ENCODE peak calls at places on chromosomes 13 and 19, in four cellular contexts. F is fibroblast of lung, I is GM23338, J is BJ. A is an unnamed sample.

GRCh38 chr19:7928334-7928706 is 2.4 kb upstream of the CTXN1 start:
- DNase-seq in F (no peak), I (no peak), J (no peak), A (no peak)

GRCh38 chr13:40343550-40344269 is 322.7 kb downstream of the FOXO1 start:
- DNase-seq in F (peak; percentile 23), I (no peak), J (no peak), A (no peak)

GRCh38 chr13:99278843-99279242 is 20.7 kb upstream of the GPR18 start:
- DNase-seq in F (no peak), I (no peak), J (no peak), A (no peak)

GRCh38 chr13:59229401-59229800 is 934.3 kb downstream of the DIAPH3 start:
- DNase-seq in F (no peak), I (no peak), J (no peak), A (no peak)

GRCh38 chr19:36488118-36488815 is 1.1 kb downstream of the ZNF566 start:
- DNase-seq in F (peak; percentile 27), I (no peak), J (no peak), A (no peak)

GRCh38 chr19:1106841-1107654 is 3.3 kb downstream of the GPX4 start:
- DNase-seq in F (peak; percentile 51), I (peak; percentile 62), J (no peak), A (peak; percentile 65)

GRCh38 chr19:944171-944567 is 18.3 kb downstream of the ARID3A start:
- DNase-seq in F (no peak), I (no peak), J (no peak), A (peak; percentile 89)

GRCh38 chr13:89923731-89924130 is 1423.8 kb upstream of the MIR17HG start:
- DNase-seq in F (peak; percentile 81), I (no peak), J (no peak), A (peak; percentile 21)

GRCh38 chr13:86020350-86021002 is 221.3 kb upstream of the SLITRK6 start:
- DNase-seq in F (peak; percentile 99), I (no peak), J (no peak), A (peak; percentile 87)

GRCh38 chr13:99312493-99312883 is 5.3 kb upstream of the GPR183 start:
- DNase-seq in F (peak; percentile 61), I (no peak), J (peak; percentile 60), A (peak; percentile 72)

GRCh38 chr19:13765395-13766094 is 1.2 kb downstream of the MRI1 start:
- DNase-seq in F (no peak), I (peak; percentile 52), J (no peak), A (no peak)

DNA sequence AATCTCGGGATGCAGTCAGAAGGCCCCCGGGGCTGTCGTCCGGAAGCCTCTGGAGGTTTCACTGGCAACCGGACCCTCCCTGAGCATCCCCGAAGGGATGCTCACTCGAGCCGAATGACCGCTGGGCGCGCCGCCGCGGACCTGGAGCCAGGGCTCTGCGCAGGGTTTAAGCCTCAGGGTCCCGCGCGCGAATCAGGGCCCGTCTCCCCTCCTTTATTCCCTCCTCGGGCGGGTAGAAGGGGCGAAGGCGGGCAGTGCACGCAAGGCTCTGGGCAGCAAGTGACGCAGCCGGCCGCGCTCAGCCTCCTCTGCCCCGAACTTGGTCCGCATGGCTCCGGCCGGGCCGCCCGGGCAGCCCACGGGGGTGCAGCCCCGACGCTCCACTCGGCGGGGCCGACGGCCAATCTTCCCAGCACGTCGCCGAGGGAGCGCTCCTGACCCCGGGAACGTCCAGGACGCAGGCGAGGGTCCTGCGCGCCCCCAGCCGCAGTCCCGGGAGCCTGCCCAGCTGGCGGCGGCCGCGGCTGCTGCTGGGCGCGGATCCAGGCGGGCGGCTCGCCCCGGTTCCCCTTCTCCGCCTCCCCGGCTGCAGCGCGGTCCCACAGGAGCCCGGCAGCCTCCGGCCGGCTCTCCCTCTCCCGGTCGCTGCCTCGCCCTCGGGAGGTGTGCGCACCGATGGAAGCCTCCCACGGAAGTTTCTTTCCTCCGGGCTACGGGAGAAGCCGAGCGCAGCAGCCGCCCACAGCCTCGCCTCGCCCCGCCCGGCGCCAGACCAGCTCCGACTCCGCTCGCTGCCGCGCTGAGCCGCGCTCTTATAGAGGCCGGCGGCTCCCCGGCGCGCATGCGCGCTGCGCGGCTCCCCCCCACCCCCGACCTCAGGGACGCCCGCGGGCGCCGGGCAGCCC is at the start of gene SHISA2:
- DNase-seq in F (peak; percentile 54), I (peak; percentile 82), J (no peak), A (peak; percentile 57)
- H3K4me3 ChIP-seq in F (peak within 1 kb of the TSS; percentile 7), I (peak within 1 kb of the TSS; percentile 82), J (peak within 1 kb of the TSS; percentile 33), A (peak within 1 kb of the TSS; percentile 39)

DNA sequence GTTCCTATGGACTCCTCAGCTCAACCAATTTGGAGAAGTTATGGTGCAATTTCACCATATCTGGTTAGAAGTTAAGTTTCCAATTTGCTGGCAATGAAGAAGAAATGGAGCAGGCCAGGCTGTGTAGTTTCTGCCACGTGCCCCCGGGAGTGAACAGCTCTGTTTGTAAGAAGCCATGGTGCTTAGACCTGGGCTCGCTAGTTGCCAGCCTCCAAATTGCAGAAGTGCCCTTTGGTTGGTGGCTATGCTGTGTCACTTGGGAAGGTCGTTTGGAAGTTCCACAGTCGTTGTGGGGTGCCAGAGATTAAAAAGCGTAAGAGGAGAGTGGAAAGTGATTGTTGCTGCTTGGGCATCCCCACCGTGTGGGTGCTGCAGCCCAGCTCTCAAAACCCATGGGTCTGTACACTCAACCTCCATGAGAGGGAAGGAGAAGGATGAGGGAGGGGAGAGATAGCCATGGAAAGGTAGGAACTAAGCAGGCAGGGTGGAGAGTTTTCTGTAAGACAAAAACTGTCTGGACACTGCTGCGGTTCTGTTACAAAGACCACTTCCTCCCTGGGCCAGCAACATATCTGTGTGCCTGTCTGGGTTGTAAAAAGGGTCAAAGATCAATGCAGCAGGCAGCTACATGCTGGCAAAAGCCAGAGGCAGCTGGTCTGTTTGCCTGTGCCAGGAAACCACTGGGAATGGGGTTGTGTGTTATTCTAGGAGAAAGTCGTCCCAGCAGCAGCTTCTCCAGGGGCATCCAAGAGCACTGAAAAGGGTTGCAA is 10.8 kb downstream of the ALOX5AP start:
- DNase-seq in F (peak; percentile 63), I (no peak), J (no peak), A (no peak)
- H3K4me3 ChIP-seq in F (no peak overlapping the region), I (no peak overlapping the region), J (no peak overlapping the region), A (no peak overlapping the region)

GRCh38 chr19:10290876-10291553 is 1.3 kb downstream of the ICAM5 start:
- DNase-seq in F (peak; percentile 40), I (peak; percentile 76), J (no peak), A (no peak)

GRCh38 chr19:10288662-10289166 is 1.0 kb upstream of the ICAM5 start:
- DNase-seq in F (no peak), I (peak; percentile 83), J (no peak), A (peak; percentile 40)

GRCh38 chr19:10290439-10290875 is 705 bp downstream of the ICAM5 start:
- DNase-seq in F (no peak), I (peak; percentile 78), J (no peak), A (no peak)

GRCh38 chr19:10289836-10290438 is at the start of gene ICAM5:
- DNase-seq in F (no peak), I (peak; percentile 47), J (no peak), A (no peak)

GRCh38 chr19:10289167-10289835 is 451 bp upstream of the ICAM5 start:
- DNase-seq in F (peak; percentile 33), I (peak; percentile 93), J (no peak), A (peak; percentile 47)
- H3K4me3 ChIP-seq in F (peak overlapping the region; percentile 1), I (peak overlapping the region; percentile 71), J (peak overlapping the region; percentile 55), A (peak overlapping the region; percentile 54)

GRCh38 chr19:54369082-54369691 is 4.5 kb upstream of the LAIR1 start:
- DNase-seq in F (no peak), I (no peak), J (no peak), A (no peak)
- H3K4me3 ChIP-seq in F (no peak overlapping the region), I (no peak overlapping the region), J (no peak overlapping the region), A (no peak overlapping the region)

GRCh38 chr13:44317752-44318550 is 55.7 kb upstream of the SERP2 start:
- DNase-seq in F (peak; percentile 67), I (no peak), J (no peak), A (no peak)
- H3K4me3 ChIP-seq in F (peak overlapping the region; percentile 19), I (no peak overlapping the region), J (no peak overlapping the region), A (no peak overlapping the region)

GRCh38 chr19:40530091-40530901 is 46.4 kb upstream of the SHKBP1 start:
- DNase-seq in F (no peak), I (peak; percentile 83), J (no peak), A (no peak)
- H3K4me3 ChIP-seq in F (no peak overlapping the region), I (peak overlapping the region; percentile 63), J (no peak overlapping the region), A (no peak overlapping the region)

DNA sequence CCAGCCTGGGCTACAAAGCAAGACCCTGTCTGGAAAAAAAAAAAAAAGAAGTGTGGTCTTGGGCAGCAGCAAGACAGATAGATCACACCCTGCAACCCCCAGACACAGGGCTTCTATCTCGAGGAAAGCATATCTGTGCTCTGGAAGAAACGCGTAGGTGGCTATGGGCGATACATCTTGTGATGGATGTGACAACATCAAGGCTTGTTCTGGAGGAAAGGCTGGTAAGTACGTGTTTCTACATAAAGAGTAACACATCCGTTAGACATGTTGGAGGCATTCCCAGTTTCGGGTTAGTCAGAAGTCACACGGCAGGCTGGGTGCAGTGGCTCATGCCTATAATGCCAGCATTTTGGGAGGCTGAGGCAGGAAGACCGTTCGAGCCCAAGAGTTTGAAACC is 6.6 kb upstream of the DHDH start:
- DNase-seq in F (peak; percentile 98), I (no peak), J (peak; percentile 87), A (peak; percentile 98)
- H3K4me3 ChIP-seq in F (no peak overlapping the region), I (no peak overlapping the region), J (no peak overlapping the region), A (no peak overlapping the region)

DNA sequence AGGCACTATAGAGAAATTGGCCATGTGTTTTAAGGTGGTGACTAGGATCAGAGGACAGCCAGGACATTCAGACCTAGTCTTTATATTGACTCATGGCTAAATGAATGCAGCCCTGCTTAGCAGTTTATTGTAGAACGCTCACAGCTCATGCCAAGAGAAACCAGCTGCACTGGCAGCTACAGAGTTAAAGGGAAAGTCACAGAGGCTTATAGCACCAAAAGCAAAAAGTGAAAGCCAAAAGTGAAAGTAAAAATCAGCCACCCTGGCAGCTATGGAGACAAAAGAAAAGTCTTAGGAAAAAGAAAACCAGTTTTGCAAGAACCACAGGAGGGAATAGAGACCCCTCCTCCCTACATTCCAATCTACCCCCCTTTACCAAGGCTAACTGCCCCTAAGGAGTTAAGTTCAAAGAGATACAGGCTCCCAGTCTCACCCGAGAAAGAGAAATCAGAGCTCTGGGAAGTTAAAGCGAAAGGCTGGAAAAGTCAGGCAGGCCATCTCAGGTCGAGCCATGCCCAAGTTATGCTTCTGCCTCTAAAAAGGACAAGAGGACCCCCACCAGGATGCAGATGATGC is 99.0 kb downstream of the ZNF429 start:
- DNase-seq in F (peak; percentile 66), I (peak; percentile 95), J (no peak), A (no peak)
- H3K4me3 ChIP-seq in F (peak overlapping the region; percentile 45), I (peak overlapping the region; percentile 43), J (peak overlapping the region; percentile 41), A (peak overlapping the region; percentile 37)

GRCh38 chr13:79485451-79485850 is 4.5 kb downstream of the NDFIP2 start:
- DNase-seq in F (no peak), I (no peak), J (no peak), A (no peak)
- H3K4me3 ChIP-seq in F (no peak overlapping the region), I (no peak overlapping the region), J (no peak overlapping the region), A (no peak overlapping the region)

DNA sequence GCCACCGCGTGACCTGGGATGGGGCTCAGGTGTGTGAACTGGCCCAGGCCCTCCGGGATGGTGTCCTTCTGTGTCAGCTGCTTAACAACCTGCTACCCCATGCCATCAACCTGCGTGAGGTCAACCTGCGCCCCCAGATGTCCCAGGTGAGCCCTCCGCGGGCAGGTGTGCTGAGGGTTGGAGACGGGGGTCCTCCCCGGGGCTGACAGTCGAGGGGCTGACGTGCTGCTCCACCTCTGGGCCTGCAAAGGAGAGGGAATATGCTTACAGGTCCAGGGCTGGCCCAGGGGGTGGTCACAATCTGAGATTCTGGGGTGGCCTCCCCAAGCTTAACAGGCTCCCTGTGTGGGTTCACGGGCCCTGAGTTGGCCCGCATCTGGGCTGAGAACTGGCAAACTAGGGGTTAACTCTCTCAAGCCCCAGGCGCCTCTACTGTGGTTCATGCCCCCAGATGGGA is 386 bp downstream of the VAV1 start:
- DNase-seq in F (no peak), I (no peak), J (no peak), A (no peak)
- H3K4me3 ChIP-seq in F (no peak overlapping the region), I (no peak overlapping the region), J (no peak overlapping the region), A (no peak overlapping the region)

A was measured in fibroblast of pulmonary artery.